ENCODE peak calls at places on chromosomes 2 and 18, in seven cellular contexts. F is GM23248, M is breast epithelium, W is GM20000, Z is EH, X is T-helper 2 cell, T is renal cortical epithelial cell. S is an unnamed sample.

GRCh38 chr18:79578396-79579260 is 101.0 kb upstream of the CTDP1 start:
- DNase-seq in M (no peak), Z (no peak), F (peak; percentile 6), T (no peak), X (no peak), W (no peak), S (no peak)

GRCh38 chr2:37654932-37655331 is 16.5 kb downstream of the CDC42EP3 start:
- DNase-seq in T (no peak), M (no peak), W (peak; percentile 81), X (no peak), Z (peak; percentile 76), F (no peak), S (peak; percentile 72)

GRCh38 chr18:8705941-8706544 is 687 bp downstream of the MTCL1 start:
- DNase-seq in W (peak; percentile 57), X (peak; percentile 4), F (peak; percentile 65), M (no peak), Z (peak; percentile 18), T (no peak), S (no peak)

GRCh38 chr18:59912007-59912550 is 12.3 kb downstream of the PMAIP1 start:
- DNase-seq in F (no peak), T (no peak), M (no peak), W (no peak), Z (peak; percentile 55), X (no peak), S (peak; percentile 49)

GRCh38 chr2:135951071-135951583 is 34.3 kb downstream of the DARS1 start:
- DNase-seq in W (no peak), Z (no peak), M (no peak), X (no peak), T (no peak), F (no peak), S (no peak)

GRCh38 chr2:196205891-196206408 is 34.6 kb upstream of the STK17B start:
- DNase-seq in Z (peak; percentile 42), W (no peak), X (no peak), F (peak; percentile 22), T (peak; percentile 49), M (no peak), S (peak; percentile 41)

GRCh38 chr2:11550901-11551568 is 17.2 kb downstream of the GREB1 start:
- DNase-seq in X (no peak), F (no peak), Z (no peak), T (no peak), M (no peak), W (no peak), S (no peak)

GRCh38 chr2:167510071-167510759 is 621.9 kb downstream of the XIRP2 start:
- DNase-seq in F (peak; percentile 11), Z (no peak), T (no peak), X (no peak), W (no peak), M (no peak), S (peak; percentile 3)

GRCh38 chr2:210480079-210480478 is 3.5 kb upstream of the LANCL1 start:
- DNase-seq in X (no peak), T (no peak), F (no peak), M (no peak), Z (no peak), W (no peak), S (no peak)

GRCh38 chr2:146547236-146547635 is 1297.6 kb upstream of the ACVR2A start:
- DNase-seq in F (no peak), X (no peak), T (no peak), Z (no peak), W (no peak), M (no peak), S (no peak)

GRCh38 chr2:161112885-161113284 is 47.3 kb upstream of the TANK start:
- DNase-seq in F (no peak), Z (no peak), W (no peak), X (no peak), M (no peak), T (no peak), S (no peak)

GRCh38 chr18:47545613-47546012 is 294.2 kb upstream of the SKOR2 start:
- DNase-seq in X (no peak), Z (no peak), F (no peak), M (no peak), T (no peak), W (no peak), S (no peak)

S was measured in iris pigment epithelial cell.